ENCODE peak calls at places on chromosomes 3 and 15, in six cellular contexts. One of them, this sample, is unnamed. For H3K4me1, the result is how much of the 10 kb centered on the place peaks cover.

GRCh38 chr3:59300727-59301134 is 250.9 kb upstream of the CFAP20DC start:
- DNase-seq in esophagus squamous epithelium: no peak
- DNase-seq in GM12878: no peak
- DNase-seq in tibial nerve: no peak
- DNase-seq in ovary: no peak
- DNase-seq in HepG2: no peak
- DNase-seq in this sample: no peak

GRCh38 chr3:188687389-188687788 is 484.4 kb upstream of the TPRG1 start:
- DNase-seq in esophagus squamous epithelium: no peak
- DNase-seq in GM12878: no peak
- DNase-seq in tibial nerve: no peak
- DNase-seq in ovary: no peak
- DNase-seq in HepG2: no peak
- DNase-seq in this sample: peak

GRCh38 chr3:46892285-46893145 is 15.0 kb downstream of the PTH1R start:
- DNase-seq in esophagus squamous epithelium: no peak
- DNase-seq in GM12878: no peak
- DNase-seq in tibial nerve: peak
- DNase-seq in ovary: peak
- DNase-seq in HepG2: no peak
- DNase-seq in this sample: peak

GRCh38 chr3:79564192-79564591 is 203.6 kb downstream of the ROBO1 start:
- DNase-seq in esophagus squamous epithelium: no peak
- DNase-seq in GM12878: no peak
- DNase-seq in tibial nerve: no peak
- DNase-seq in ovary: no peak
- DNase-seq in HepG2: no peak
- DNase-seq in this sample: no peak

GRCh38 chr3:4751057-4752051 is 227.9 kb upstream of the BHLHE40 start:
- DNase-seq in esophagus squamous epithelium: no peak
- DNase-seq in GM12878: no peak
- DNase-seq in tibial nerve: no peak
- DNase-seq in ovary: no peak
- DNase-seq in HepG2: peak
- DNase-seq in this sample: no peak

GRCh38 chr3:113685956-113686721 is 10.3 kb downstream of the USF3 start:
- DNase-seq in esophagus squamous epithelium: no peak
- DNase-seq in GM12878: no peak
- DNase-seq in tibial nerve: no peak
- DNase-seq in ovary: no peak
- DNase-seq in HepG2: peak
- DNase-seq in this sample: peak

GRCh38 chr15:77266708-77267387 is 153.1 kb downstream of the PEAK1 start:
- DNase-seq in esophagus squamous epithelium: no peak
- DNase-seq in GM12878: no peak
- DNase-seq in tibial nerve: no peak
- DNase-seq in ovary: no peak
- DNase-seq in HepG2: no peak
- DNase-seq in this sample: no peak

GRCh38 chr3:186093271-186093900 is 15.5 kb downstream of the ETV5 start:
- DNase-seq in esophagus squamous epithelium: no peak
- DNase-seq in GM12878: no peak
- DNase-seq in tibial nerve: no peak
- DNase-seq in ovary: no peak
- DNase-seq in HepG2: peak
- DNase-seq in this sample: no peak

GRCh38 chr3:189787622-189788021 is 156.4 kb downstream of the TP63 start:
- DNase-seq in esophagus squamous epithelium: no peak
- DNase-seq in GM12878: no peak
- DNase-seq in tibial nerve: no peak
- DNase-seq in ovary: no peak
- DNase-seq in HepG2: no peak
- DNase-seq in this sample: no peak

GRCh38 chr3:172259191-172259590 is 189.1 kb downstream of the GHSR start:
- DNase-seq in esophagus squamous epithelium: no peak
- DNase-seq in GM12878: no peak
- DNase-seq in tibial nerve: no peak
- DNase-seq in ovary: no peak
- DNase-seq in HepG2: no peak
- DNase-seq in this sample: no peak

GRCh38 chr3:128491071-128491899 is 1.7 kb downstream of the GATA2 start:
- DNase-seq in esophagus squamous epithelium: no peak
- DNase-seq in GM12878: no peak
- DNase-seq in tibial nerve: no peak
- DNase-seq in ovary: peak
- DNase-seq in HepG2: no peak
- DNase-seq in this sample: no peak

GRCh38 chr3:502486-502885 is 305.9 kb downstream of the CHL1 start:
- DNase-seq in esophagus squamous epithelium: no peak
- DNase-seq in GM12878: no peak
- DNase-seq in tibial nerve: no peak
- DNase-seq in ovary: no peak
- DNase-seq in HepG2: no peak
- DNase-seq in this sample: no peak

GRCh38 chr3:123632161-123632655 is 47.4 kb upstream of the HACD2 start:
- DNase-seq in esophagus squamous epithelium: no peak
- DNase-seq in GM12878: no peak
- DNase-seq in tibial nerve: no peak
- DNase-seq in ovary: peak
- DNase-seq in HepG2: no peak
- DNase-seq in this sample: peak

GRCh38 chr3:143429628-143430514 is 310.3 kb downstream of the CHST2 start:
- DNase-seq in esophagus squamous epithelium: no peak
- DNase-seq in GM12878: no peak
- DNase-seq in tibial nerve: no peak
- DNase-seq in ovary: no peak
- DNase-seq in HepG2: no peak
- DNase-seq in this sample: no peak

GRCh38 chr3:139292933-139293664 is 50.7 kb upstream of the MRPS22 start:
- DNase-seq in esophagus squamous epithelium: no peak
- DNase-seq in GM12878: no peak
- DNase-seq in tibial nerve: no peak
- DNase-seq in ovary: no peak
- DNase-seq in HepG2: peak
- DNase-seq in this sample: no peak

GRCh38 chr3:161156936-161157335 is 51.8 kb upstream of the B3GALNT1 start:
- DNase-seq in esophagus squamous epithelium: no peak
- DNase-seq in GM12878: no peak
- DNase-seq in tibial nerve: no peak
- DNase-seq in ovary: no peak
- DNase-seq in HepG2: no peak
- DNase-seq in this sample: no peak

GRCh38 chr15:40893019-40893723 is 1.1 kb upstream of the VPS18 start:
- DNase-seq in esophagus squamous epithelium: no peak
- DNase-seq in GM12878: no peak
- DNase-seq in tibial nerve: no peak
- DNase-seq in ovary: no peak
- DNase-seq in HepG2: no peak
- DNase-seq in this sample: no peak

GRCh38 chr15:40891810-40892448 is 2.3 kb upstream of the VPS18 start:
- DNase-seq in esophagus squamous epithelium: no peak
- DNase-seq in GM12878: no peak
- DNase-seq in tibial nerve: no peak
- DNase-seq in ovary: no peak
- DNase-seq in HepG2: peak
- DNase-seq in this sample: peak

GRCh38 chr15:40892449-40893012 is 1.7 kb upstream of the VPS18 start:
- DNase-seq in esophagus squamous epithelium: no peak
- DNase-seq in GM12878: no peak
- DNase-seq in tibial nerve: no peak
- DNase-seq in ovary: no peak
- DNase-seq in HepG2: no peak
- DNase-seq in this sample: no peak

GRCh38 chr15:40894689-40895308 is 549 bp downstream of the VPS18 start:
- DNase-seq in esophagus squamous epithelium: no peak
- DNase-seq in GM12878: no peak
- DNase-seq in tibial nerve: no peak
- DNase-seq in ovary: peak
- DNase-seq in HepG2: peak
- DNase-seq in this sample: peak

DNA sequence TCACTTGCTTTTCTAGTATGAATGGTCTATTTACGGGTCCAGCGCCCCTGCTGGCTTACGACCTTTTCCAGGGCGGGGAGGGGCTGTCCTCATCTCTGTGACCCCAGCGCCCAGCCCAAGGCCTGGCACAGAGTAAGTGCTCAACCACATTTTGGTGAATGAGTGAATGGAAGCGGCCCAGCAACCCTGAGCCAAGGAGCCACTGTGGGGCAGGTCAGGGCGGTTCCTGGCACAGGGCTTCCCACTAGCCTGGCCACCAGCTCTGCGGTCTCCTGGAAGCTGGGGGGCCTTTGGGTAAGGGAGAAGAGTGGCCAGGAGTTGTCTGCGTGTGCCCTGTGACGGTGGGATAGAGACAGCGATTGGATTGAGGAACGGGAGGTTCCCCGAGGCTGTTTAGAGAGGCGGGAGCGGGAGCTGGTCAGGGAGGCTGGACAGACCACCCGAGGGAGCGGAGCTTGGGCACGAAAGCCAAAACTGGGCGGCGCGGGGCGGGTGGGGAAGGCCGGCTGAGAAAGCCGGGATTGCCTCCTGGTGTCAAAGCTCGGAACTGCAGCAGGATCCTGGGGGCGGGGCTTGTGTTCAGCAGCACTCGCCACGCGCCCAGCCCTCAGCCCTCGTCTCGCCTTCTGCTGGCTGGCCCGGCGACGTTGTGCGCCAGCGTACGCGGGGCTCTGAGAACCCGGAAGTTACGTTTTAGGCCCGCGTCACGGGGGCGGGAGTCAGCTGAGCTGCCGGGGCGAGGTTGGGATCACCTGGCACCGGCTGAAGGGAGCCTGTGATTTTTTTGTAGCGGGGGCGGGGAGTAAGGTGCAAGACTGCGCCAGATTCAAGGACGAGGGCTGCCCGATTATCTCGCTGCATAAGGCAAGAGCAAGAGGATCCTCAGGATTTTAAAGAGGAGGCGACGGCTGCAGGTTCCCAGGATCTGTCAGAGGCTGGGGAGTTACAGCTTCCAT is at the start of gene VPS18:
- DNase-seq in esophagus squamous epithelium: peak
- DNase-seq in GM12878: peak
- DNase-seq in tibial nerve: peak
- DNase-seq in ovary: peak
- DNase-seq in HepG2: peak
- DNase-seq in this sample: peak
- TF ChIP-seq POLR2A in esophagus squamous epithelium: peak
- TF ChIP-seq POLR2A in GM12878: peak
- TF ChIP-seq POLR2A in tibial nerve: peak
- TF ChIP-seq POLR2A in ovary: peak
- TF ChIP-seq POLR2A in HepG2: peak
- TF ChIP-seq POLR2A in this sample: no peak

GRCh38 chr15:51735611-51736010 is 1.8 kb downstream of the LYSMD2 start:
- DNase-seq in esophagus squamous epithelium: no peak
- DNase-seq in GM12878: no peak
- DNase-seq in tibial nerve: no peak
- DNase-seq in ovary: no peak
- DNase-seq in HepG2: no peak
- DNase-seq in this sample: no peak
- H3K4me1 ChIP-seq in esophagus squamous epithelium: under half
- H3K4me1 ChIP-seq in GM12878: under half
- H3K4me1 ChIP-seq in tibial nerve: under half
- H3K4me1 ChIP-seq in ovary: under half
- H3K4me1 ChIP-seq in HepG2: under half
- H3K4me1 ChIP-seq in this sample: under half

GRCh38 chr3:195226900-195227447 is 44.0 kb downstream of the XXYLT1 start:
- DNase-seq in esophagus squamous epithelium: no peak
- DNase-seq in GM12878: no peak
- DNase-seq in tibial nerve: no peak
- DNase-seq in ovary: peak
- DNase-seq in HepG2: peak
- DNase-seq in this sample: peak
- TF ChIP-seq CTCF in esophagus squamous epithelium: peak
- TF ChIP-seq CTCF in GM12878: peak
- TF ChIP-seq CTCF in tibial nerve: no peak
- TF ChIP-seq CTCF in ovary: no peak
- TF ChIP-seq CTCF in HepG2: peak
- TF ChIP-seq CTCF in this sample: peak

GRCh38 chr3:194133661-194134230 is 2.2 kb upstream of the HES1 start:
- DNase-seq in esophagus squamous epithelium: no peak
- DNase-seq in GM12878: no peak
- DNase-seq in tibial nerve: no peak
- DNase-seq in ovary: peak
- DNase-seq in HepG2: peak
- DNase-seq in this sample: peak
- TF ChIP-seq POLR2A in esophagus squamous epithelium: no peak
- TF ChIP-seq POLR2A in GM12878: no peak
- TF ChIP-seq POLR2A in tibial nerve: no peak
- TF ChIP-seq POLR2A in ovary: no peak
- TF ChIP-seq POLR2A in HepG2: no peak
- TF ChIP-seq POLR2A in this sample: no peak

GRCh38 chr15:90817117-90818057 is 51.0 kb upstream of the FURIN start:
- DNase-seq in esophagus squamous epithelium: no peak
- DNase-seq in GM12878: no peak
- DNase-seq in tibial nerve: no peak
- DNase-seq in ovary: no peak
- DNase-seq in HepG2: no peak
- DNase-seq in this sample: no peak

GRCh38 chr15:90819850-90820249 is 48.5 kb upstream of the FURIN start:
- DNase-seq in esophagus squamous epithelium: no peak
- DNase-seq in GM12878: no peak
- DNase-seq in tibial nerve: no peak
- DNase-seq in ovary: no peak
- DNase-seq in HepG2: no peak
- DNase-seq in this sample: no peak

GRCh38 chr15:90818251-90819210 is 49.9 kb upstream of the FURIN start:
- DNase-seq in esophagus squamous epithelium: no peak
- DNase-seq in GM12878: no peak
- DNase-seq in tibial nerve: no peak
- DNase-seq in ovary: no peak
- DNase-seq in HepG2: peak
- DNase-seq in this sample: no peak

GRCh38 chr15:90820481-90820880 is 47.9 kb upstream of the FURIN start:
- DNase-seq in esophagus squamous epithelium: no peak
- DNase-seq in GM12878: no peak
- DNase-seq in tibial nerve: no peak
- DNase-seq in ovary: no peak
- DNase-seq in HepG2: no peak
- DNase-seq in this sample: no peak

GRCh38 chr15:90819390-90819789 is 49.0 kb upstream of the FURIN start:
- DNase-seq in esophagus squamous epithelium: no peak
- DNase-seq in GM12878: no peak
- DNase-seq in tibial nerve: no peak
- DNase-seq in ovary: no peak
- DNase-seq in HepG2: no peak
- DNase-seq in this sample: peak
- H3K4me1 ChIP-seq in esophagus squamous epithelium: under half
- H3K4me1 ChIP-seq in GM12878: under half
- H3K4me1 ChIP-seq in tibial nerve: under half
- H3K4me1 ChIP-seq in ovary: under half
- H3K4me1 ChIP-seq in HepG2: under half
- H3K4me1 ChIP-seq in this sample: under half

This sample was measured in thyroid gland.